ENCODE peak calls at places on chromosome 22, in ten cellular contexts. One of them, this sample, is unnamed.

GRCh38 chr22:50571264-50572175 is 6.7 kb downstream of the CPT1B start:
- DNase-seq in NCI-H2081: no peak
- DNase-seq in T-helper 9 cell: no peak
- DNase-seq in anterior cingulate cortex: no peak
- DNase-seq in ecto neural progenitor cell: peak
- DNase-seq in cerebellar cortex: no peak
- DNase-seq in tibial nerve: no peak
- DNase-seq in nucleus accumbens: no peak
- DNase-seq in GM12891: no peak
- DNase-seq in activated naive CD8-positive, alpha-beta T cell treated with anti-CD3 and anti-CD28 coated beads for 36 hours: no peak
- DNase-seq in this sample: no peak

GRCh38 chr22:25668437-25668836 is 73.6 kb upstream of the MYO18B start:
- DNase-seq in NCI-H2081: no peak
- DNase-seq in nucleus accumbens: no peak
- DNase-seq in cerebellar cortex: no peak
- DNase-seq in tibial nerve: no peak
- DNase-seq in activated naive CD8-positive, alpha-beta T cell treated with anti-CD3 and anti-CD28 coated beads for 36 hours: no peak
- DNase-seq in ecto neural progenitor cell: no peak
- DNase-seq in anterior cingulate cortex: no peak
- DNase-seq in T-helper 9 cell: no peak
- DNase-seq in GM12891: no peak
- DNase-seq in this sample: no peak

GRCh38 chr22:49203091-49203862 is 624.4 kb downstream of the BRD1 start:
- DNase-seq in T-helper 9 cell: no peak
- DNase-seq in anterior cingulate cortex: no peak
- DNase-seq in NCI-H2081: no peak
- DNase-seq in tibial nerve: no peak
- DNase-seq in GM12891: no peak
- DNase-seq in cerebellar cortex: no peak
- DNase-seq in ecto neural progenitor cell: peak
- DNase-seq in activated naive CD8-positive, alpha-beta T cell treated with anti-CD3 and anti-CD28 coated beads for 36 hours: no peak
- DNase-seq in nucleus accumbens: no peak
- DNase-seq in this sample: no peak

GRCh38 chr22:17102297-17102667 is 17.5 kb downstream of the IL17RA start:
- DNase-seq in activated naive CD8-positive, alpha-beta T cell treated with anti-CD3 and anti-CD28 coated beads for 36 hours: no peak
- DNase-seq in GM12891: no peak
- DNase-seq in NCI-H2081: no peak
- DNase-seq in nucleus accumbens: no peak
- DNase-seq in cerebellar cortex: no peak
- DNase-seq in tibial nerve: no peak
- DNase-seq in anterior cingulate cortex: no peak
- DNase-seq in ecto neural progenitor cell: no peak
- DNase-seq in T-helper 9 cell: no peak
- DNase-seq in this sample: no peak

GRCh38 chr22:24230911-24231656 is 13.8 kb downstream of the GGT5 start:
- DNase-seq in T-helper 9 cell: peak
- DNase-seq in ecto neural progenitor cell: peak
- DNase-seq in NCI-H2081: no peak
- DNase-seq in anterior cingulate cortex: no peak
- DNase-seq in tibial nerve: no peak
- DNase-seq in activated naive CD8-positive, alpha-beta T cell treated with anti-CD3 and anti-CD28 coated beads for 36 hours: peak
- DNase-seq in nucleus accumbens: no peak
- DNase-seq in GM12891: peak
- DNase-seq in cerebellar cortex: peak
- DNase-seq in this sample: no peak

GRCh38 chr22:43094085-43094484 is 4.9 kb upstream of the TTLL1 start:
- DNase-seq in cerebellar cortex: no peak
- DNase-seq in ecto neural progenitor cell: no peak
- DNase-seq in T-helper 9 cell: no peak
- DNase-seq in nucleus accumbens: no peak
- DNase-seq in tibial nerve: no peak
- DNase-seq in anterior cingulate cortex: no peak
- DNase-seq in NCI-H2081: no peak
- DNase-seq in activated naive CD8-positive, alpha-beta T cell treated with anti-CD3 and anti-CD28 coated beads for 36 hours: no peak
- DNase-seq in GM12891: no peak
- DNase-seq in this sample: no peak

GRCh38 chr22:49930596-49931412 is 12.4 kb downstream of the CRELD2 start:
- DNase-seq in cerebellar cortex: peak
- DNase-seq in NCI-H2081: peak
- DNase-seq in ecto neural progenitor cell: no peak
- DNase-seq in T-helper 9 cell: no peak
- DNase-seq in anterior cingulate cortex: peak
- DNase-seq in GM12891: no peak
- DNase-seq in nucleus accumbens: no peak
- DNase-seq in activated naive CD8-positive, alpha-beta T cell treated with anti-CD3 and anti-CD28 coated beads for 36 hours: peak
- DNase-seq in tibial nerve: peak
- DNase-seq in this sample: peak

GRCh38 chr22:49155809-49156580 is 671.7 kb downstream of the BRD1 start:
- DNase-seq in ecto neural progenitor cell: no peak
- DNase-seq in cerebellar cortex: no peak
- DNase-seq in nucleus accumbens: no peak
- DNase-seq in anterior cingulate cortex: no peak
- DNase-seq in NCI-H2081: no peak
- DNase-seq in activated naive CD8-positive, alpha-beta T cell treated with anti-CD3 and anti-CD28 coated beads for 36 hours: no peak
- DNase-seq in tibial nerve: peak
- DNase-seq in T-helper 9 cell: no peak
- DNase-seq in GM12891: no peak
- DNase-seq in this sample: no peak

GRCh38 chr22:49209452-49210195 is 618.0 kb downstream of the BRD1 start:
- DNase-seq in cerebellar cortex: no peak
- DNase-seq in nucleus accumbens: no peak
- DNase-seq in activated naive CD8-positive, alpha-beta T cell treated with anti-CD3 and anti-CD28 coated beads for 36 hours: no peak
- DNase-seq in ecto neural progenitor cell: peak
- DNase-seq in GM12891: no peak
- DNase-seq in T-helper 9 cell: no peak
- DNase-seq in anterior cingulate cortex: peak
- DNase-seq in NCI-H2081: peak
- DNase-seq in tibial nerve: no peak
- DNase-seq in this sample: peak

GRCh38 chr22:45553333-45554039 is 50.8 kb downstream of the FBLN1 start:
- DNase-seq in anterior cingulate cortex: peak
- DNase-seq in activated naive CD8-positive, alpha-beta T cell treated with anti-CD3 and anti-CD28 coated beads for 36 hours: peak
- DNase-seq in tibial nerve: peak
- DNase-seq in GM12891: peak
- DNase-seq in nucleus accumbens: peak
- DNase-seq in ecto neural progenitor cell: peak
- DNase-seq in T-helper 9 cell: peak
- DNase-seq in cerebellar cortex: peak
- DNase-seq in NCI-H2081: peak
- DNase-seq in this sample: peak

GRCh38 chr22:24503137-24503850 is 8.2 kb downstream of the UPB1 start:
- DNase-seq in ecto neural progenitor cell: no peak
- DNase-seq in anterior cingulate cortex: peak
- DNase-seq in cerebellar cortex: peak
- DNase-seq in tibial nerve: no peak
- DNase-seq in NCI-H2081: peak
- DNase-seq in T-helper 9 cell: peak
- DNase-seq in nucleus accumbens: no peak
- DNase-seq in activated naive CD8-positive, alpha-beta T cell treated with anti-CD3 and anti-CD28 coated beads for 36 hours: peak
- DNase-seq in GM12891: peak
- DNase-seq in this sample: no peak

GRCh38 chr22:38262051-38262795 is 10.6 kb downstream of the TMEM184B start:
- DNase-seq in ecto neural progenitor cell: no peak
- DNase-seq in tibial nerve: no peak
- DNase-seq in NCI-H2081: no peak
- DNase-seq in GM12891: no peak
- DNase-seq in T-helper 9 cell: peak
- DNase-seq in activated naive CD8-positive, alpha-beta T cell treated with anti-CD3 and anti-CD28 coated beads for 36 hours: peak
- DNase-seq in anterior cingulate cortex: peak
- DNase-seq in nucleus accumbens: no peak
- DNase-seq in cerebellar cortex: peak
- DNase-seq in this sample: peak

GRCh38 chr22:20994902-20995241 is 7.0 kb downstream of the THAP7 start:
- DNase-seq in T-helper 9 cell: no peak
- DNase-seq in GM12891: no peak
- DNase-seq in NCI-H2081: no peak
- DNase-seq in tibial nerve: no peak
- DNase-seq in nucleus accumbens: no peak
- DNase-seq in activated naive CD8-positive, alpha-beta T cell treated with anti-CD3 and anti-CD28 coated beads for 36 hours: no peak
- DNase-seq in anterior cingulate cortex: no peak
- DNase-seq in ecto neural progenitor cell: no peak
- DNase-seq in cerebellar cortex: no peak
- DNase-seq in this sample: no peak

GRCh38 chr22:38213319-38214247 is 11.8 kb downstream of the MAFF start:
- DNase-seq in NCI-H2081: no peak
- DNase-seq in GM12891: no peak
- DNase-seq in tibial nerve: no peak
- DNase-seq in cerebellar cortex: no peak
- DNase-seq in T-helper 9 cell: no peak
- DNase-seq in activated naive CD8-positive, alpha-beta T cell treated with anti-CD3 and anti-CD28 coated beads for 36 hours: no peak
- DNase-seq in nucleus accumbens: no peak
- DNase-seq in anterior cingulate cortex: no peak
- DNase-seq in ecto neural progenitor cell: no peak
- DNase-seq in this sample: no peak

GRCh38 chr22:47372596-47373385 is 610.3 kb downstream of the TBC1D22A start:
- DNase-seq in tibial nerve: peak
- DNase-seq in ecto neural progenitor cell: no peak
- DNase-seq in NCI-H2081: no peak
- DNase-seq in cerebellar cortex: no peak
- DNase-seq in T-helper 9 cell: no peak
- DNase-seq in GM12891: no peak
- DNase-seq in anterior cingulate cortex: no peak
- DNase-seq in activated naive CD8-positive, alpha-beta T cell treated with anti-CD3 and anti-CD28 coated beads for 36 hours: no peak
- DNase-seq in nucleus accumbens: no peak
- DNase-seq in this sample: no peak

GRCh38 chr22:28183078-28183870 is 264.2 kb upstream of the PITPNB start:
- DNase-seq in tibial nerve: no peak
- DNase-seq in anterior cingulate cortex: no peak
- DNase-seq in ecto neural progenitor cell: no peak
- DNase-seq in GM12891: no peak
- DNase-seq in T-helper 9 cell: no peak
- DNase-seq in activated naive CD8-positive, alpha-beta T cell treated with anti-CD3 and anti-CD28 coated beads for 36 hours: no peak
- DNase-seq in NCI-H2081: no peak
- DNase-seq in nucleus accumbens: no peak
- DNase-seq in cerebellar cortex: no peak
- DNase-seq in this sample: no peak

GRCh38 chr22:22431271-22432220 is 77.0 kb downstream of the ZNF280B start:
- DNase-seq in cerebellar cortex: peak
- DNase-seq in T-helper 9 cell: peak
- DNase-seq in GM12891: peak
- DNase-seq in nucleus accumbens: no peak
- DNase-seq in anterior cingulate cortex: peak
- DNase-seq in tibial nerve: peak
- DNase-seq in ecto neural progenitor cell: peak
- DNase-seq in activated naive CD8-positive, alpha-beta T cell treated with anti-CD3 and anti-CD28 coated beads for 36 hours: peak
- DNase-seq in NCI-H2081: peak
- DNase-seq in this sample: peak

GRCh38 chr22:43631846-43632245 is 180.3 kb downstream of the EFCAB6 start:
- DNase-seq in tibial nerve: no peak
- DNase-seq in activated naive CD8-positive, alpha-beta T cell treated with anti-CD3 and anti-CD28 coated beads for 36 hours: no peak
- DNase-seq in GM12891: no peak
- DNase-seq in T-helper 9 cell: no peak
- DNase-seq in anterior cingulate cortex: no peak
- DNase-seq in ecto neural progenitor cell: no peak
- DNase-seq in nucleus accumbens: no peak
- DNase-seq in NCI-H2081: no peak
- DNase-seq in cerebellar cortex: no peak
- DNase-seq in this sample: no peak

GRCh38 chr22:20058989-20059770 is 20.9 kb upstream of the DGCR8 start:
- DNase-seq in cerebellar cortex: no peak
- DNase-seq in T-helper 9 cell: no peak
- DNase-seq in NCI-H2081: no peak
- DNase-seq in GM12891: no peak
- DNase-seq in anterior cingulate cortex: no peak
- DNase-seq in nucleus accumbens: no peak
- DNase-seq in activated naive CD8-positive, alpha-beta T cell treated with anti-CD3 and anti-CD28 coated beads for 36 hours: no peak
- DNase-seq in ecto neural progenitor cell: no peak
- DNase-seq in tibial nerve: no peak
- DNase-seq in this sample: no peak

GRCh38 chr22:44023404-44024287 is 456 bp upstream of the PARVB start:
- DNase-seq in activated naive CD8-positive, alpha-beta T cell treated with anti-CD3 and anti-CD28 coated beads for 36 hours: peak
- DNase-seq in tibial nerve: no peak
- DNase-seq in NCI-H2081: no peak
- DNase-seq in T-helper 9 cell: no peak
- DNase-seq in nucleus accumbens: no peak
- DNase-seq in cerebellar cortex: peak
- DNase-seq in GM12891: peak
- DNase-seq in anterior cingulate cortex: peak
- DNase-seq in ecto neural progenitor cell: peak
- DNase-seq in this sample: no peak

GRCh38 chr22:46869848-46870441 is 107.5 kb downstream of the TBC1D22A start:
- DNase-seq in NCI-H2081: no peak
- DNase-seq in T-helper 9 cell: no peak
- DNase-seq in ecto neural progenitor cell: no peak
- DNase-seq in tibial nerve: no peak
- DNase-seq in GM12891: no peak
- DNase-seq in anterior cingulate cortex: no peak
- DNase-seq in cerebellar cortex: no peak
- DNase-seq in nucleus accumbens: no peak
- DNase-seq in activated naive CD8-positive, alpha-beta T cell treated with anti-CD3 and anti-CD28 coated beads for 36 hours: no peak
- DNase-seq in this sample: no peak

GRCh38 chr22:21448627-21449416 is 18.4 kb upstream of the TMEM191C start:
- DNase-seq in tibial nerve: peak
- DNase-seq in cerebellar cortex: no peak
- DNase-seq in NCI-H2081: no peak
- DNase-seq in T-helper 9 cell: no peak
- DNase-seq in nucleus accumbens: no peak
- DNase-seq in activated naive CD8-positive, alpha-beta T cell treated with anti-CD3 and anti-CD28 coated beads for 36 hours: no peak
- DNase-seq in anterior cingulate cortex: no peak
- DNase-seq in ecto neural progenitor cell: no peak
- DNase-seq in GM12891: no peak
- DNase-seq in this sample: no peak

GRCh38 chr22:43432883-43433415 is 21.1 kb downstream of the MPPED1 start:
- DNase-seq in activated naive CD8-positive, alpha-beta T cell treated with anti-CD3 and anti-CD28 coated beads for 36 hours: no peak
- DNase-seq in cerebellar cortex: no peak
- DNase-seq in anterior cingulate cortex: no peak
- DNase-seq in GM12891: no peak
- DNase-seq in nucleus accumbens: no peak
- DNase-seq in tibial nerve: no peak
- DNase-seq in NCI-H2081: no peak
- DNase-seq in T-helper 9 cell: no peak
- DNase-seq in ecto neural progenitor cell: no peak
- DNase-seq in this sample: no peak

GRCh38 chr22:22942511-22943329 is 55.1 kb downstream of the IGLL5 start:
- DNase-seq in nucleus accumbens: no peak
- DNase-seq in T-helper 9 cell: peak
- DNase-seq in ecto neural progenitor cell: peak
- DNase-seq in tibial nerve: peak
- DNase-seq in GM12891: no peak
- DNase-seq in activated naive CD8-positive, alpha-beta T cell treated with anti-CD3 and anti-CD28 coated beads for 36 hours: peak
- DNase-seq in anterior cingulate cortex: peak
- DNase-seq in NCI-H2081: peak
- DNase-seq in cerebellar cortex: peak
- DNase-seq in this sample: peak

GRCh38 chr22:20207277-20208025 is 56.6 kb upstream of the CCDC188 start:
- DNase-seq in activated naive CD8-positive, alpha-beta T cell treated with anti-CD3 and anti-CD28 coated beads for 36 hours: no peak
- DNase-seq in nucleus accumbens: no peak
- DNase-seq in T-helper 9 cell: no peak
- DNase-seq in NCI-H2081: no peak
- DNase-seq in GM12891: no peak
- DNase-seq in anterior cingulate cortex: no peak
- DNase-seq in ecto neural progenitor cell: no peak
- DNase-seq in cerebellar cortex: no peak
- DNase-seq in tibial nerve: no peak
- DNase-seq in this sample: no peak

GRCh38 chr22:20957691-20958440 is 9.2 kb upstream of the AIFM3 start:
- DNase-seq in anterior cingulate cortex: no peak
- DNase-seq in tibial nerve: no peak
- DNase-seq in nucleus accumbens: no peak
- DNase-seq in GM12891: no peak
- DNase-seq in T-helper 9 cell: no peak
- DNase-seq in cerebellar cortex: peak
- DNase-seq in NCI-H2081: no peak
- DNase-seq in activated naive CD8-positive, alpha-beta T cell treated with anti-CD3 and anti-CD28 coated beads for 36 hours: no peak
- DNase-seq in ecto neural progenitor cell: peak
- DNase-seq in this sample: peak

GRCh38 chr22:50425179-50425916 is 49.5 kb downstream of the SBF1 start:
- DNase-seq in ecto neural progenitor cell: no peak
- DNase-seq in tibial nerve: no peak
- DNase-seq in NCI-H2081: no peak
- DNase-seq in cerebellar cortex: no peak
- DNase-seq in GM12891: no peak
- DNase-seq in nucleus accumbens: no peak
- DNase-seq in anterior cingulate cortex: no peak
- DNase-seq in T-helper 9 cell: no peak
- DNase-seq in activated naive CD8-positive, alpha-beta T cell treated with anti-CD3 and anti-CD28 coated beads for 36 hours: no peak
- DNase-seq in this sample: no peak

GRCh38 chr22:39301926-39302325 is 17.5 kb downstream of the RPL3 start:
- DNase-seq in anterior cingulate cortex: no peak
- DNase-seq in activated naive CD8-positive, alpha-beta T cell treated with anti-CD3 and anti-CD28 coated beads for 36 hours: no peak
- DNase-seq in GM12891: no peak
- DNase-seq in ecto neural progenitor cell: no peak
- DNase-seq in T-helper 9 cell: no peak
- DNase-seq in tibial nerve: no peak
- DNase-seq in cerebellar cortex: peak
- DNase-seq in nucleus accumbens: no peak
- DNase-seq in NCI-H2081: no peak
- DNase-seq in this sample: no peak

This sample was measured in midbrain.